ENCODE peak calls at places on chromosomes 11 and 22, in ten cellular contexts. A is stomach, P is transverse colon, M is HCT116, T is NB4, E is lower leg skin, K is uterus, X is GM12891, D is K562, U is body of pancreas. I is an unnamed sample.

GRCh38 chr22:17785185-17786184 is 11.2 kb upstream of the BID start:
- DNase-seq in P (peak), A (peak), X (no peak), E (no peak), T (peak), K (no peak), D (peak), M (peak), U (peak), I (peak)

GRCh38 chr11:31799794-31800397 is 11.2 kb downstream of the PAX6 start:
- DNase-seq in A (no peak), P (no peak), T (no peak), M (no peak), X (no peak), D (no peak), U (no peak), E (no peak), K (no peak), I (no peak)

GRCh38 chr11:64787526-64788320 is 9.4 kb upstream of the SF1 start:
- DNase-seq in K (peak), E (no peak), D (peak), X (peak), T (peak), P (peak), M (no peak), A (peak), U (peak), I (peak)

GRCh38 chr11:118263694-118264567 is at the start of gene MPZL2:
- DNase-seq in D (no peak), A (peak), M (peak), U (peak), E (peak), T (peak), P (peak), X (no peak), K (no peak), I (no peak)

GRCh38 chr11:8709002-8709672 is 26.5 kb downstream of the RPL27A start:
- DNase-seq in T (no peak), E (peak), U (peak), K (peak), A (peak), M (no peak), P (peak), D (no peak), X (no peak), I (no peak)

GRCh38 chr22:46660604-46661201 is 40.5 kb downstream of the GRAMD4 start:
- DNase-seq in A (peak), P (peak), X (no peak), M (no peak), U (peak), D (no peak), T (no peak), E (no peak), K (no peak), I (no peak)

GRCh38 chr11:132217856-132218255 is 847.4 kb downstream of the NTM start:
- DNase-seq in E (no peak), P (no peak), D (no peak), M (no peak), K (no peak), X (no peak), A (no peak), U (no peak), T (no peak), I (no peak)

GRCh38 chr11:129729823-129730222 is 85.8 kb upstream of the TMEM45B start:
- DNase-seq in U (no peak), K (no peak), D (no peak), T (no peak), X (no peak), M (no peak), A (no peak), E (no peak), P (no peak), I (no peak)

GRCh38 chr22:38016182-38017078 is 32.1 kb upstream of the SOX10 start:
- DNase-seq in T (peak), A (peak), D (no peak), U (peak), X (no peak), K (no peak), P (peak), E (no peak), M (no peak), I (no peak)

GRCh38 chr11:76742912-76743311 is 40.2 kb upstream of the TSKU start:
- DNase-seq in U (no peak), T (no peak), D (no peak), A (no peak), X (no peak), E (no peak), P (no peak), K (no peak), M (no peak), I (no peak)

GRCh38 chr11:14267861-14268635 is 90.9 kb downstream of the RRAS2 start:
- DNase-seq in U (no peak), P (no peak), K (no peak), X (no peak), E (no peak), D (no peak), A (no peak), M (no peak), T (no peak), I (no peak)

GRCh38 chr22:36334081-36334831 is 53.5 kb downstream of the MYH9 start:
- DNase-seq in P (peak), K (no peak), T (peak), X (no peak), U (peak), E (no peak), A (no peak), D (peak), M (no peak), I (no peak)

GRCh38 chr11:32071811-32072210 is 19.1 kb upstream of the RCN1 start:
- DNase-seq in A (no peak), P (no peak), D (peak), X (no peak), K (no peak), E (no peak), T (no peak), M (no peak), U (no peak), I (no peak)

GRCh38 chr11:117888140-117888561 is 11.7 kb upstream of the FXYD6 start:
- DNase-seq in M (no peak), K (no peak), E (no peak), T (no peak), A (no peak), P (no peak), U (no peak), X (no peak), D (no peak), I (no peak)

GRCh38 chr11:109865558-109866186 is 227.5 kb upstream of the ZC3H12C start:
- DNase-seq in E (no peak), T (peak), A (no peak), P (no peak), D (no peak), U (peak), M (no peak), X (no peak), K (no peak), I (no peak)

GRCh38 chr11:122209619-122210377 is 93.8 kb upstream of the BLID start:
- DNase-seq in P (peak), E (peak), D (no peak), X (no peak), A (no peak), U (peak), K (peak), T (peak), M (no peak), I (no peak)

GRCh38 chr11:119976805-119977583 is 160.9 kb downstream of the TRIM29 start:
- DNase-seq in X (no peak), A (no peak), T (no peak), K (no peak), E (no peak), U (no peak), M (no peak), P (no peak), D (no peak), I (no peak)

GRCh38 chr11:3942956-3943497 is 87.6 kb downstream of the STIM1 start:
- DNase-seq in X (no peak), P (no peak), T (no peak), K (no peak), A (no peak), E (no peak), M (no peak), D (no peak), U (no peak), I (no peak)

GRCh38 chr11:120894207-120894989 is 129.5 kb upstream of the TBCEL start:
- DNase-seq in D (no peak), T (no peak), K (no peak), U (no peak), M (no peak), P (no peak), A (no peak), E (peak), X (no peak), I (no peak)

GRCh38 chr22:22887621-22888503 is at the start of gene IGLL5:
- DNase-seq in P (peak), U (no peak), D (no peak), K (no peak), X (no peak), A (no peak), M (no peak), E (no peak), T (no peak), I (no peak)

GRCh38 chr22:33918676-33919590 is 1.3 kb downstream of the LARGE1 start:
- DNase-seq in M (no peak), K (no peak), E (peak), D (no peak), P (no peak), U (no peak), A (no peak), T (peak), X (no peak), I (no peak)

GRCh38 chr22:49968831-49969661 is 8.5 kb downstream of the PIM3 start:
- DNase-seq in T (no peak), A (peak), P (no peak), D (no peak), M (no peak), K (peak), X (no peak), E (no peak), U (peak), I (no peak)

GRCh38 chr22:39959640-39960447 is at the start of gene TMA7B:
- DNase-seq in T (peak), M (no peak), U (no peak), A (peak), K (no peak), E (no peak), P (no peak), D (peak), X (no peak), I (no peak)

GRCh38 chr11:77705195-77705876 is 67.7 kb upstream of the CLNS1A start:
- DNase-seq in D (peak), U (no peak), E (no peak), T (peak), A (no peak), K (no peak), X (no peak), M (peak), P (no peak), I (no peak)

DNA sequence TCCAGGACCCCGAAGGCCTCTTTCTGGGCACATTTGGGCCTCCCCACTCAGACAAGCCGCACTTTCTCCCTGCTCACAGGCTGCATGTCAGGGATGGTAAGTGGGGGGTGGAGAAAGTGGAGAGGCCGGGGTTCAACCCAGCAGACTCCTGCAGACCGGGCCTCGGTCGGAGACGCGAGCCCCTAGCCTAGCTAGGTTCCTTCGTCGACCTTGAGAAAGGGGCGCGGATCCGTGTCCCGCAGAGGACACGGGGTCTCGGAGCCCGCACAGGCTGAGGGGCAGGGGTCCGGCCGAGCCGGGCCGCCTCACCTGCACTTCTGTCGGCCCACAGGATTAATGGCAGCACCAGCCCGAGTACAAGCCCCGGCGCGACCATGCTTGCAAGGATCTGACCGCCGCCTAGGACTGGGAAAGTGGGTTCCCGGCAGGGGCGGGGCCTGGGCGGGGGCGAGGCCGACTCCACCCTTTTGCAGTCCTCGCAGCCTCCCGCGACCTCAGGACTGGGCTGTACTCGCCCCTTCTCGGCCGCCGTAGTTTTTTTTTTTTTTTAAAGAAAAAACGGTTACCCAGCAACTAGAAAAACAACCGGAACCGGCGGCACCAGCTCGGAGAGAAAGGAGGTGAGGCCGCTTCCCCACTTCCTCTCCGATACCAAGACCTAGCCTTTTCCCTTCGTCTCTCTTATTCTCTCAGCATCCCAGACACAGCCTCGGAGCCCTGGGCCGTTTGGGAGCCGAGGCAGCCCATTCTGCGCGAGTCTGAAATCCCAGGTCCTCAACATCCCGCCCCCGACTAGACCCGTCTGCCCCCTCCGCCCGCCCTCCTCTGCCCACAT is at the start of the genes SIAE and SPA17:
- DNase-seq in K (peak), D (peak), U (peak), P (peak), A (peak), T (peak), M (peak), E (peak), X (peak), I (peak)
- TF ChIP-seq POLR2A in K (peak), D (peak), U (peak), P (peak), A (no peak), T (no peak), M (peak), E (no peak), X (no peak), I (peak)

GRCh38 chr11:65860278-65861164 is at the start of gene MUS81:
- DNase-seq in P (peak), D (peak), X (peak), M (peak), U (peak), K (peak), T (peak), E (peak), A (peak), I (peak)

GRCh38 chr11:65858354-65859133 is 564 bp upstream of the CFL1 start:
- DNase-seq in K (no peak), P (no peak), D (no peak), U (no peak), M (no peak), E (no peak), A (no peak), T (no peak), X (no peak), I (no peak)

GRCh38 chr11:65859812-65860277 is 388 bp upstream of the MUS81 start:
- DNase-seq in M (no peak), K (no peak), U (no peak), T (no peak), D (no peak), E (no peak), A (no peak), P (peak), X (no peak), I (no peak)

GRCh38 chr11:65857500-65858353 is at the start of gene CFL1:
- DNase-seq in P (peak), U (peak), T (peak), X (peak), E (peak), M (peak), D (peak), K (peak), A (peak), I (peak)

DNA sequence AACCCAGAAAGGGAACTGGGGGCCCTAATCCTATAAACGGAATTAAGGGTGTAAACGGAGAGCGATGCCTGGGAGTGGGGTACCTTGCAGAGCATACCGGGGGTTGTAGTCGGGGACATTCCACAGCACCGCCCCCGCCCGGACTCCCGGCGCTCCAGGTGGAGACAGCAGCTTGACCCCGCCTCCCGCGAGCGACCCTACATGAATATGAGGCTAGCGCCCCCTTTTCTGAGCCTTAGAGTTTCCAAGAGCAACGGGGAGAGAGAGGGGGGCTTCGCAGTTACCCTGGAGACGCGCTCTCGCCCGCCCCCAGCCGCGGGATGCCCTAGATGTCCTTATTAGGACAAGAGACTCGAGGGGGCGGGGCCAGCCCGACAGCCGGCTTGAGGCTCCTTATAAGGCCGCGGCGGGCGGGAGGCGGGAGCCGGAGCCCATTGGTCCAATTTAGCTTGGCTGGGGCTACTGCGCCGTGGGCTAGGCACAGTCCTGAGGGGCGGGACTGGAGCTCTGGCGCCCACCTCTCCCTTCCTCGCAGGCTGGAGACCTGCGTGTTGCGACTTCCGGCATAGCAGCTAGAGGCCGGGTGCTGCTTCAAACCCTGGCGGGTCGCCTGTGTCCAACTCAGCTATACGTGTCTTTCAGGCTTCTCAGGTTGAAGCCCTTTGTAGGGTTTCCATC is 960 bp upstream of the MUS81 start:
- DNase-seq in D (peak), U (peak), X (peak), A (peak), E (peak), M (peak), T (peak), P (peak), K (peak), I (peak)
- TF ChIP-seq POLR2A in D (peak), U (peak), X (peak), A (no peak), E (no peak), M (peak), T (peak), P (peak), K (peak), I (peak)

GRCh38 chr22:24305260-24305692 is 34.6 kb downstream of the SPECC1L start:
- DNase-seq in X (no peak), T (peak), U (no peak), M (no peak), A (no peak), K (no peak), P (no peak), D (no peak), E (no peak), I (no peak)
- TF ChIP-seq POLR2A in X (no peak), T (no peak), U (no peak), M (no peak), A (no peak), K (no peak), P (no peak), D (no peak), E (no peak), I (no peak)

DNA sequence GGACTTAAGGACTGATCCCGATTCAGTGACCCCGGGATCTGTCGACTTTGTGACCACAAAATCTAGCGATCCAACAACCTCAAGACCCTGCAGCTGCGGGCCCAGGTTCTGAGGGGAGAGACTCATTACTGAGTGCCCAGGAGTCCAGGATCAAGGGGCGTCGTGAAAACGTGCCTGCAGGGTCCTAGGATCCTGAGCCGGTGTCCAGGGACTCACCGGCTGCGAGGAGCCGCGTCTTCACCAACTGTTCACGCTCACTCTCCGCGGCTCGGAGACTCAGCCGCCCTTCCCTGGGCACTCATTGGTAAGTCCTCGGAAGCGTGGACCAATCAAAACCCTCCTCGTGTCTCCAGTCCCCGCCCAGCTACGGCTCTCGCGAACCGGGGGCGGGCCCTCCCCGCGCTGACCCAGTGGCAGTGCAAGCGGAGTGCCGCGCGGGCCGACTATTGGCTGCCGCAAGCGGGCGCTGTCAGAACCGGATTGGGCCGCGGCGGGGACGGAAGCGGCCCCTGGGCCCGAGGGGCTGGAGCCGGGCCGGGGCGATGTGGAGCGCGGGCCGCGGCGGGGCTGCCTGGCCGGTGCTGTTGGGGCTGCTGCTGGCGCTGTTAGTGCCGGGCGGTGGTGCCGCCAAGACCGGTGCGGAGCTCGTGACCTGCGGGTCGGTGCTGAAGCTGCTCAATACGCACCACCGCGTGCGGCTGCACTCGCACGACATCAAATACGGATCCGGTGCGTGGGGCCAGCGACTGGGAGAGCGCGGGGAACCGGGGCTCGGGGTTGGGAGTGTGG is at the start of gene SDF2L1:
- DNase-seq in K (peak), X (peak), T (peak), P (peak), M (peak), U (peak), A (peak), E (peak), D (peak), I (peak)
- TF ChIP-seq POLR2A in K (no peak), X (peak), T (no peak), P (peak), M (peak), U (peak), A (no peak), E (no peak), D (no peak), I (peak)

DNA sequence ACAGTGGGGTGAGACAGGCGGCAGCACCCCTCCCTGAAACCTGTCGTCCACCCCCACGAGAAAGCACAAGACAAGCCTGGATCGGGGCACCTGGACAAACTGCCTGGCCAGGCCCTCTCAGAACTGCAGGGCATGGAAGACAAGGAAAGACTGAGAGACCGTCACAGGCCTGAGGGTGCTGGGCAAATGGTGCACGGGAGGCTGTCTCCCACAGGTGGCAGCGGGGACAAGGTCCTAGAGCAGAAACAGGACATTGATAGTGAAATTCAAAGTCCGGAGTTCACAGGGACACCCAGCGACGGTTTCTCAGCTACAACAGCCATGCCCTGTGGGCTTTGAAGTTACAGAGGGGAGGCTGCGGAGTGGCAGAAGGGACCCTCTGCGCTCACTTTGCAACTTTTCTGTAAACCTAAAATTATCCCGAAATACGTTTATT is 20.6 kb downstream of the DRD4 start:
- DNase-seq in D (no peak), P (no peak), X (no peak), T (no peak), U (no peak), E (no peak), A (no peak), K (no peak), M (no peak), I (no peak)
- TF ChIP-seq POLR2A in D (no peak), P (no peak), X (no peak), T (no peak), U (no peak), E (no peak), A (no peak), K (no peak), M (no peak), I (no peak)

GRCh38 chr22:31230155-31230870 is 18.2 kb downstream of the LIMK2 start:
- DNase-seq in M (no peak), D (no peak), K (no peak), P (no peak), U (no peak), T (peak), E (no peak), A (no peak), X (no peak), I (no peak)
- TF ChIP-seq POLR2A in M (no peak), D (no peak), K (no peak), P (no peak), U (no peak), T (no peak), E (no peak), A (no peak), X (no peak), I (no peak)

DNA sequence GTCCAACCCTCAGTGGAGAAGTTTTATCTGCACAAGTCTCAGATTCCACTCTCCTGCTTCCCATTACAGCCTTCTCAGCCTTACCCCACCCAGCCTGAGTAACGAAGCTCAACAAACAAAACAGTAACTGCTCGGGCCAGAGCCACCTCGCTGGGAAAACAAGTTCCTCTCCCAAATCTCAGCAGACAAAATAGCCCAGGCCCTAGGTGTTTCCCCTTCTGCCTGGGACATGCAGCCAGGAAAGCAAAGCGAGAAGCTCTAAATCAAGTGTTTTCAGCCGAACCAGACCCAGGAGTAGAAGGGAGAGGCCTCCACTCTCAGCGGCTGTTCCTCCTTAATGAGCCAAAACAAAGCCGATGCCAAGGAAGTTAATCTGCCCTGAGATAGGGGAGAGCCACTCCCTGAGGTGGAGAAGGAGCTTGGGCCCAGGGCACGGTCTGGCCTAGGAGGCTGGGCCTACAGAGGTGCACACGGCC is 44.0 kb downstream of the LIF start:
- DNase-seq in U (peak), T (no peak), A (peak), M (no peak), K (peak), E (no peak), X (no peak), P (peak), D (no peak), I (no peak)
- TF ChIP-seq POLR2A in U (no peak), T (no peak), A (no peak), M (no peak), K (no peak), E (no peak), X (no peak), P (peak), D (no peak), I (no peak)

I was measured in GM12892.